ENCODE peak calls at places on chromosome 7, in seven cellular contexts. One of them, this sample, is unnamed.

GRCh38 chr7:86926732-86927131 is 132.7 kb downstream of the ELAPOR2 start:
- DNase-seq in uterus: peak; percentile 22
- DNase-seq in lower leg skin: no peak
- DNase-seq in ovary: no peak
- DNase-seq in breast epithelium: no peak
- DNase-seq in Peyer's patch: peak; percentile 55
- DNase-seq in A549: peak; percentile 14
- DNase-seq in this sample: no peak

GRCh38 chr7:101988513-101988912 is 171.1 kb downstream of the CUX1 start:
- DNase-seq in lower leg skin: no peak
- DNase-seq in Peyer's patch: no peak
- DNase-seq in breast epithelium: no peak
- DNase-seq in uterus: no peak
- DNase-seq in ovary: no peak
- DNase-seq in A549: no peak
- DNase-seq in this sample: no peak

GRCh38 chr7:25967278-25968204 is 184.5 kb upstream of the NFE2L3 start:
- DNase-seq in uterus: no peak
- DNase-seq in A549: no peak
- DNase-seq in breast epithelium: no peak
- DNase-seq in Peyer's patch: no peak
- DNase-seq in ovary: no peak
- DNase-seq in lower leg skin: no peak
- DNase-seq in this sample: no peak

GRCh38 chr7:38291117-38291647 is 17.7 kb upstream of the TARP start:
- DNase-seq in lower leg skin: no peak
- DNase-seq in uterus: no peak
- DNase-seq in A549: no peak
- DNase-seq in breast epithelium: no peak
- DNase-seq in ovary: no peak
- DNase-seq in Peyer's patch: no peak
- DNase-seq in this sample: no peak

GRCh38 chr7:95794917-95795515 is 22.7 kb downstream of the DYNC1I1 start:
- DNase-seq in Peyer's patch: no peak
- DNase-seq in lower leg skin: no peak
- DNase-seq in ovary: no peak
- DNase-seq in uterus: no peak
- DNase-seq in A549: no peak
- DNase-seq in breast epithelium: no peak
- DNase-seq in this sample: no peak

GRCh38 chr7:105157278-105157677 is 143.3 kb downstream of the KMT2E start:
- DNase-seq in ovary: no peak
- DNase-seq in uterus: no peak
- DNase-seq in Peyer's patch: no peak
- DNase-seq in breast epithelium: no peak
- DNase-seq in A549: no peak
- DNase-seq in lower leg skin: no peak
- DNase-seq in this sample: no peak

GRCh38 chr7:148746139-148746538 is 47.4 kb downstream of the CUL1 start:
- DNase-seq in uterus: no peak
- DNase-seq in ovary: no peak
- DNase-seq in Peyer's patch: no peak
- DNase-seq in A549: no peak
- DNase-seq in breast epithelium: no peak
- DNase-seq in lower leg skin: no peak
- DNase-seq in this sample: no peak

GRCh38 chr7:101160917-101161316 is 4.5 kb downstream of the VGF start:
- DNase-seq in Peyer's patch: peak; percentile 64
- DNase-seq in uterus: no peak
- DNase-seq in breast epithelium: no peak
- DNase-seq in ovary: no peak
- DNase-seq in lower leg skin: no peak
- DNase-seq in A549: no peak
- DNase-seq in this sample: no peak

DNA sequence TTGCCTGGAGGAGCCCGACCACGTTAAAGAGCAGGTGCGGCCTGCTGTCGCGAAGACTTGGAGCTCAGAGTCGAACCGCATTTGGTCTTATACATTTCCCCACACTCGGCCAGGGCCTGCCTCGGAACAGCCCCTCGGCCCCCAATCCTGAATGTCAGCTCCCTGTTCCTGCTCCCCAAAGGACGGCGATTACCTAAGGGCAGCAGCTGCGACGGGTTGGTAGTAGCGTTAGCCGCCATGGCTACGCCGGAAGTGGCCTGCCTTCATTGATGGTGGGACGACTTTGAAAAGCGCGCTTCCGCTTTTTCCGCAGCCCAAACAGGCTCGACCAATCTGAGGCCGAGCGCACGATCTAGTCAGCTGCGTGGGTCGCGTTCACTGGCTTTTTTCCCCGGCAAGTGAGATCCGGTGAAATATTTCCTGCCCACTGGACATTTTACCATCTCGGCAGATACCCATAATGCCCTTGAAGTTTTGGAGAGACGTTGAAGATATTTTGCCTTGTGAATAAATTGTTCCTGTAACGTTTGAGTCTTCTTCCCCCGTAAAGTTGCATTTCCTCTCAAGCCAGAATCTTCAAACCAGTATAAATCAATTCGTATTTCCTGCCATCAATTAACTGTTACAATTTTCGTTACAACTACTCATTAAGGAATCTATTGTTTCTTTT is at the start of gene LSM5:
- DNase-seq in Peyer's patch: peak; percentile 96
- DNase-seq in lower leg skin: peak; percentile 97
- DNase-seq in A549: peak; percentile 72
- DNase-seq in uterus: peak; percentile 88
- DNase-seq in breast epithelium: peak; percentile 86
- DNase-seq in ovary: peak; percentile 86
- DNase-seq in this sample: peak; percentile 91
- TF ChIP-seq POLR2A in Peyer's patch: no peak
- TF ChIP-seq POLR2A in lower leg skin: no peak
- TF ChIP-seq POLR2A in A549: peak; percentile 75
- TF ChIP-seq POLR2A in uterus: no peak
- TF ChIP-seq POLR2A in breast epithelium: no peak
- TF ChIP-seq POLR2A in ovary: no peak
- TF ChIP-seq POLR2A in this sample: peak; percentile 38

DNA sequence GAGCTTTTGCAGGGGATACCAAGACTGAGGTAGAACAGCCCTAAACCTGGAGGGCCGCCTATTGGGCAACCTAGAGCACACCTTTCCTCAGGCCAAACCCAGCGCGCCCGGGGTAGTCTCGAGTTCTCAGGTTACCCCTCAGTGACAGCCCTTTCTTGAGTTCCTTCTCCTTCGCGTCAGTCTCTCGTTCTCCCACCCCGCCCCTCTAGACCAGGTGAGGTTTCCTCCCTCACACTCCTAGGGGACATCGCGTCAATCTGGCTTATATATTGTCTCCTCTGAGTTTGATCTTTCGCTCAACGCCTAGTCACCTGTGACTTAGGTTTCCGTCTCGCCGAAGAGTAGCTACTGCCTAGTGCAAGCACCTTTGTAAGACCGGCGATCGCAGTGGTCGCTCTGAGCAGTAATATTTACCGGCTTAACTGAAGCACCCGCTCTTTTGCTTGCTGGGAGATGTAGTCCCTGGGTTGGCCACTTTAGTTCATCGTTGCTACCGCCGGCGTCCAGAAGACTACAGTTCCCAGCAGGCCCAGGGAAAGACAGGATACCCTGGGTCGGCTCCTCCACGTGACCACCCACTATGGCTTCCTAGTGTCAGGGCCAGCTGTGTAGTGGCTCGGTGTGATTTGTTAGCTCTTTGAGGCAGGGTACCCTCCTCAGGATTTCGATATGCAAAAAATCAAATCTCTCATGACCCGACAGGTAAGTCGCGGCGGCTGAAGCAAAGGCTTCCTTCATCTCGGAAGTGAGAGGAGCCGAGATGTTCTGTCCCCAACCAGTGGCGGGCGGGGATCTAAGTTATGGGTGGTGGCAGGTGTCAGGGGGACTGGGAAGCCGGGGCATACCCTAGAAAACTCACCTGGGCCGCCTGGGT is at the start of gene VPS50:
- DNase-seq in A549: peak; percentile 93
- DNase-seq in ovary: peak; percentile 94
- DNase-seq in breast epithelium: peak; percentile 91
- DNase-seq in Peyer's patch: peak; percentile 98
- DNase-seq in lower leg skin: peak; percentile 99
- DNase-seq in uterus: peak; percentile 96
- DNase-seq in this sample: peak; percentile 92
- TF ChIP-seq POLR2A in A549: peak; percentile 36
- TF ChIP-seq POLR2A in ovary: no peak
- TF ChIP-seq POLR2A in breast epithelium: no peak
- TF ChIP-seq POLR2A in Peyer's patch: peak; percentile 46
- TF ChIP-seq POLR2A in lower leg skin: no peak
- TF ChIP-seq POLR2A in uterus: peak; percentile 4
- TF ChIP-seq POLR2A in this sample: peak; percentile 65

GRCh38 chr7:428387-428786 is 91.3 kb downstream of the PDGFA start:
- DNase-seq in breast epithelium: no peak
- DNase-seq in ovary: no peak
- DNase-seq in uterus: no peak
- DNase-seq in Peyer's patch: no peak
- DNase-seq in A549: no peak
- DNase-seq in lower leg skin: no peak
- DNase-seq in this sample: no peak
- TF ChIP-seq POLR2A in breast epithelium: no peak
- TF ChIP-seq POLR2A in ovary: no peak
- TF ChIP-seq POLR2A in uterus: no peak
- TF ChIP-seq POLR2A in Peyer's patch: no peak
- TF ChIP-seq POLR2A in A549: no peak
- TF ChIP-seq POLR2A in lower leg skin: no peak
- TF ChIP-seq POLR2A in this sample: no peak

DNA sequence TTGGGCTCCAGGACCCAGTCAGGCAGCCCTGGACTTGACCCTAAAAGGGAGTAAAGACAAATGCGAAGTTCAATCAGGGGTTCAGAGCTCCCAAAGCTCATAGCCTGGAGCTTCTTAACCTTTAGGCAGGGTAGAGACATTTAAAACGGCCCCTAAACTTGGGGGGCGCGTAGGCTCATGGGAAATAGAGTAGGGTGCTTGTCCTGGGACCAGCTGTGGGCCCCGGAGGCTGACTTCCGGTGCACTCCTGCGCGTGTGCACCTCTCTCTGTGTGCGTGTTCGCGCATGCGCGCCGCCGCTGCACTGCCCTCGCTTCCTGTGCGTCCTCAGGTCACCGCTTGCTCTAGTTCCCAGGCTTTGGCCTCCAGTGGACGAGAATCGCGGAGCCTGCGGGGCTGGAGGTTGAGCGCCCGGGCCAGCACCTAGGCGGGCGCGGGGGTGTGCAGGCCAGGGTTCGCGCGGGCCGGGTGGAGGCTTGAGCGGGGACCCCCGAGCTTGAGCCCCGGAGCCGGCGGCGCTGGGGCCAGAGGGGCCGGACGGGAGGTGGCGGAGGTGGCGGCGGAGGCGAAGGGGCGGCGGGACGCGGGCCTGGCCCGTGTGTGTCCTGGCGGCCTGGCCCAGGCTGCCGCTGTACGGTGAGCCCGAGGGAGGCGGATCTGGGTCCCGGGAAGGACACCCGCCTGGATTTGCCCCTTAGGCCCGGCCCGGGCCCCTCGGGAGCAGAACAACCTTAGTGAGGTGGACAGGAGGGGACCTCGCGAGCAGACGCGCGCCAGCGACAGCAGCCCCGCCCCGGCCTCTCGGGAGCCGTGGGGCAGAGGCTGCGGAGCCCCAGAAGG is at the start of gene RBAK:
- DNase-seq in breast epithelium: peak; percentile 91
- DNase-seq in uterus: peak; percentile 90
- DNase-seq in Peyer's patch: peak; percentile 98
- DNase-seq in lower leg skin: peak; percentile 97
- DNase-seq in ovary: peak; percentile 91
- DNase-seq in A549: peak; percentile 83
- DNase-seq in this sample: peak; percentile 97
- TF ChIP-seq POLR2A in breast epithelium: no peak
- TF ChIP-seq POLR2A in uterus: no peak
- TF ChIP-seq POLR2A in Peyer's patch: peak; percentile 45
- TF ChIP-seq POLR2A in lower leg skin: no peak
- TF ChIP-seq POLR2A in ovary: no peak
- TF ChIP-seq POLR2A in A549: peak; percentile 74
- TF ChIP-seq POLR2A in this sample: peak; percentile 62

This sample was measured in heart left ventricle.